ENCODE peak calls at places on chromosomes 16 and 17, in five cellular contexts. I is left kidney; P is amygdala; M is H9; K is activated T-cell treated with anti-CD3 and anti-CD28 coated beads, Interleukin-2, amount 50 U/mL, for 4 hours. Z is an unnamed sample.

GRCh38 chr17:71327376-71328059 is 793.3 kb upstream of the SOX9 start:
- DNase-seq in I (no peak), P (no peak), M (no peak), K (no peak), Z (no peak)

GRCh38 chr16:89375686-89376085 is 114.7 kb downstream of the ANKRD11 start:
- DNase-seq in I (no peak), P (no peak), M (no peak), K (no peak), Z (no peak)

GRCh38 chr17:44924107-44924544 is 8.8 kb upstream of the GFAP start:
- DNase-seq in I (no peak), P (no peak), M (no peak), K (no peak), Z (no peak)

GRCh38 chr17:75271955-75272847 is 1.2 kb upstream of the MIF4GD start:
- DNase-seq in I (no peak), P (no peak), M (peak), K (no peak), Z (peak)

GRCh38 chr16:4114257-4115208 is 1.7 kb downstream of the ADCY9 start:
- DNase-seq in I (no peak), P (peak), M (no peak), K (no peak), Z (no peak)

GRCh38 chr17:21524211-21524591 is 148.0 kb downstream of the KCNJ12 start:
- DNase-seq in I (peak), P (no peak), M (no peak), K (no peak), Z (peak)

GRCh38 chr16:11632455-11632921 is 35.8 kb upstream of the SNN start:
- DNase-seq in I (peak), P (peak), M (no peak), K (no peak), Z (no peak)

GRCh38 chr17:58789160-58789559 is 33.5 kb downstream of the PPM1E start:
- DNase-seq in I (no peak), P (no peak), M (no peak), K (no peak), Z (no peak)

GRCh38 chr16:52584921-52585320 is 38.0 kb upstream of the TOX3 start:
- DNase-seq in I (no peak), P (no peak), M (no peak), K (no peak), Z (no peak)

GRCh38 chr16:85570213-85570734 is 42.8 kb upstream of the GSE1 start:
- DNase-seq in I (no peak), P (no peak), M (no peak), K (no peak), Z (peak)

GRCh38 chr16:15643453-15644305 is 725 bp upstream of the MARF1 start:
- DNase-seq in I (peak), P (peak), M (no peak), K (peak), Z (no peak)

GRCh38 chr16:24925163-24925562 is 79.4 kb downstream of the SLC5A11 start:
- DNase-seq in I (no peak), P (no peak), M (no peak), K (no peak), Z (no peak)

GRCh38 chr17:17839792-17840707 is 3.3 kb upstream of the SREBF1 start:
- DNase-seq in I (peak), P (peak), M (peak), K (peak), Z (peak)

GRCh38 chr17:77036841-77037381 is 103.9 kb upstream of the SEC14L1 start:
- DNase-seq in I (peak), P (peak), M (no peak), K (no peak), Z (peak)

GRCh38 chr17:45871718-45872117 is 22.6 kb upstream of the MAPT start:
- DNase-seq in I (no peak), P (no peak), M (no peak), K (no peak), Z (no peak)

GRCh38 chr16:29148867-29149272 is 164.0 kb downstream of the LAT start:
- DNase-seq in I (no peak), P (no peak), M (no peak), K (peak), Z (no peak)

Z was measured in SHP77.